ENCODE peak calls at places on chromosomes 13 and 19, in six cellular contexts. G is fibroblast of villous mesenchyme; P is amniotic stem cell; L is effector CD4-positive, alpha-beta T cell; D is NCI-H1092; B is activated naive CD8-positive, alpha-beta T cell treated with anti-CD3 and anti-CD28 coated beads, Interleukin-2, amount 10 ng/mL, durations not matched to agents 7 days and 5 days. Z is an unnamed sample.

GRCh38 chr13:41496420-41497234 is 39.3 kb downstream of the RGCC start:
- DNase-seq in G (peak; percentile 68), P (peak; percentile 27), L (no peak), D (no peak), B (no peak), Z (peak; percentile 79)

GRCh38 chr19:38877781-38878574 is at the start of gene RINL:
- DNase-seq in G (no peak), P (no peak), L (peak; percentile 62), D (peak; percentile 60), B (peak; percentile 70), Z (no peak)

GRCh38 chr19:43809762-43810696 is 7.8 kb upstream of the LYPD5 start:
- DNase-seq in G (peak; percentile 67), P (peak; percentile 27), L (no peak), D (no peak), B (no peak), Z (peak; percentile 66)

GRCh38 chr19:15195381-15195964 is 5.3 kb downstream of the NOTCH3 start:
- DNase-seq in G (peak; percentile 65), P (no peak), L (no peak), D (no peak), B (no peak), Z (peak; percentile 76)

GRCh38 chr13:90091611-90092010 is 1255.9 kb upstream of the MIR17HG start:
- DNase-seq in G (no peak), P (no peak), L (no peak), D (no peak), B (no peak), Z (no peak)

GRCh38 chr19:17255150-17255621 is 9.4 kb downstream of the USHBP1 start:
- DNase-seq in G (no peak), P (no peak), L (no peak), D (no peak), B (no peak), Z (no peak)

GRCh38 chr19:5932146-5932545 is 18.1 kb downstream of the CAPS start:
- DNase-seq in G (no peak), P (no peak), L (no peak), D (no peak), B (no peak), Z (no peak)

GRCh38 chr13:35964764-35965163 is 166.4 kb downstream of the DCLK1 start:
- DNase-seq in G (peak; percentile 85), P (peak; percentile 12), L (no peak), D (no peak), B (no peak), Z (peak; percentile 18)

GRCh38 chr19:6540918-6541689 is 10.3 kb downstream of the TNFSF9 start:
- DNase-seq in G (no peak), P (no peak), L (no peak), D (no peak), B (peak; percentile 8), Z (no peak)

GRCh38 chr13:110125613-110126272 is 181.2 kb downstream of the COL4A1 start:
- DNase-seq in G (no peak), P (no peak), L (no peak), D (no peak), B (no peak), Z (peak; percentile 50)

GRCh38 chr13:58087566-58087965 is 456.0 kb downstream of the PCDH17 start:
- DNase-seq in G (no peak), P (no peak), L (no peak), D (no peak), B (no peak), Z (peak; percentile 67)

GRCh38 chr13:40143559-40143958 is 488.1 kb downstream of the COG6 start:
- DNase-seq in G (no peak), P (no peak), L (no peak), D (no peak), B (no peak), Z (no peak)

GRCh38 chr19:11203194-11204075 is 6.1 kb upstream of the KANK2 start:
- DNase-seq in G (peak; percentile 95), P (peak; percentile 46), L (peak; percentile 23), D (peak; percentile 17), B (no peak), Z (peak; percentile 93)

GRCh38 chr13:51397262-51397933 is 55.4 kb downstream of the INTS6 start:
- DNase-seq in G (peak; percentile 96), P (no peak), L (no peak), D (no peak), B (no peak), Z (peak; percentile 94)

GRCh38 chr19:52961981-52962380 is 700 bp downstream of the ZNF816 start:
- DNase-seq in G (peak; percentile 8), P (no peak), L (no peak), D (no peak), B (no peak), Z (no peak)

GRCh38 chr13:107209811-107210210 is 641.9 kb upstream of the ARGLU1 start:
- DNase-seq in G (peak; percentile 68), P (no peak), L (no peak), D (no peak), B (no peak), Z (peak; percentile 67)

GRCh38 chr19:48560095-48560530 is 8.1 kb downstream of the SULT2B1 start:
- DNase-seq in G (peak; percentile 23), P (no peak), L (no peak), D (no peak), B (no peak), Z (no peak)

GRCh38 chr19:17406039-17406886 is 833 bp upstream of the BST2 start:
- DNase-seq in G (peak; percentile 58), P (no peak), L (no peak), D (no peak), B (peak; percentile 68), Z (peak; percentile 76)

GRCh38 chr13:95298971-95299627 is 2.2 kb downstream of the ABCC4 start:
- DNase-seq in G (peak; percentile 79), P (no peak), L (no peak), D (no peak), B (no peak), Z (peak; percentile 77)

GRCh38 chr13:45873491-45874360 is 22.2 kb upstream of the SIAH3 start:
- DNase-seq in G (no peak), P (no peak), L (no peak), D (no peak), B (no peak), Z (peak; percentile 16)

GRCh38 chr13:30907167-30907761 is 1.2 kb downstream of the MEDAG start:
- DNase-seq in G (peak; percentile 88), P (no peak), L (no peak), D (no peak), B (no peak), Z (peak; percentile 95)

GRCh38 chr19:5403968-5404640 is 51.1 kb upstream of the ZNRF4 start:
- DNase-seq in G (peak; percentile 81), P (peak; percentile 56), L (peak; percentile 39), D (no peak), B (peak; percentile 82), Z (peak; percentile 83)

GRCh38 chr13:25980255-25980654 is 71.6 kb downstream of the SHISA2 start:
- DNase-seq in G (no peak), P (peak; percentile 5), L (no peak), D (peak; percentile 19), B (no peak), Z (peak; percentile 35)

GRCh38 chr13:102993348-102993747 is 72.9 kb downstream of the SLC10A2 start:
- DNase-seq in G (peak; percentile 6), P (no peak), L (no peak), D (no peak), B (no peak), Z (no peak)

GRCh38 chr19:3276341-3276799 is 51.9 kb downstream of the CELF5 start:
- DNase-seq in G (no peak), P (no peak), L (peak; percentile 37), D (no peak), B (no peak), Z (no peak)

GRCh38 chr13:106467406-106468122 is 67.9 kb downstream of the EFNB2 start:
- DNase-seq in G (no peak), P (no peak), L (no peak), D (no peak), B (no peak), Z (no peak)

GRCh38 chr19:54448037-54448773 is 794 bp upstream of the LENG8 start:
- DNase-seq in G (peak; percentile 76), P (peak; percentile 56), L (no peak), D (no peak), B (peak; percentile 62), Z (peak; percentile 88)

GRCh38 chr19:35040826-35041547 is 534 bp upstream of the HPN start:
- DNase-seq in G (peak; percentile 61), P (no peak), L (no peak), D (no peak), B (no peak), Z (peak; percentile 30)

GRCh38 chr13:109383683-109384082 is 402.7 kb downstream of the IRS2 start:
- DNase-seq in G (peak; percentile 77), P (no peak), L (no peak), D (no peak), B (no peak), Z (peak; percentile 76)

GRCh38 chr13:109160887-109161669 is 531.7 kb downstream of the MYO16 start:
- DNase-seq in G (no peak), P (no peak), L (no peak), D (no peak), B (no peak), Z (peak; percentile 40)

GRCh38 chr13:92461402-92461801 is 765.2 kb upstream of the GPC6 start:
- DNase-seq in G (no peak), P (no peak), L (no peak), D (no peak), B (no peak), Z (no peak)

GRCh38 chr13:110457361-110457760 is 104.2 kb downstream of the RAB20 start:
- DNase-seq in G (no peak), P (no peak), L (no peak), D (no peak), B (no peak), Z (no peak)

GRCh38 chr13:18959996-18960395 is 221.6 kb downstream of the TUBA3C start:
- DNase-seq in G (no peak), P (no peak), L (no peak), D (no peak), B (no peak), Z (no peak)